ENCODE peak calls at places on chromosomes 12 and 14, in six cellular contexts. N, H, Q, Y, Z and D are unnamed samples. For H3K4me1, the result is how much of the 10 kb centered on the place peaks cover.

GRCh38 chr12:47903927-47904646 is 707 bp downstream of the VDR start:
- DNase-seq in N (peak), H (peak), Q (peak), Y (peak), Z (peak), D (no peak)

GRCh38 chr12:113700943-113701342 is 229.3 kb upstream of the LHX5 start:
- DNase-seq in N (no peak), H (no peak), Q (peak), Y (peak), Z (peak), D (no peak)

GRCh38 chr14:67668559-67668958 is 5.9 kb downstream of the VTI1B start:
- DNase-seq in N (no peak), H (no peak), Q (no peak), Y (no peak), Z (no peak), D (no peak)

GRCh38 chr12:103657331-103657730 is 70.3 kb downstream of the STAB2 start:
- DNase-seq in N (no peak), H (no peak), Q (no peak), Y (no peak), Z (no peak), D (no peak)

GRCh38 chr12:52390739-52391617 is 5.5 kb upstream of the KRT84 start:
- DNase-seq in N (peak), H (peak), Q (peak), Y (peak), Z (no peak), D (peak)

GRCh38 chr12:127957001-127957660 is 309.8 kb upstream of the TMEM132C start:
- DNase-seq in N (no peak), H (no peak), Q (no peak), Y (no peak), Z (no peak), D (no peak)

GRCh38 chr12:92003701-92004100 is 141.9 kb downstream of the BTG1 start:
- DNase-seq in N (no peak), H (no peak), Q (no peak), Y (no peak), Z (no peak), D (no peak)

GRCh38 chr14:35340616-35341453 is 48.7 kb downstream of the PSMA6 start:
- DNase-seq in N (no peak), H (no peak), Q (no peak), Y (no peak), Z (no peak), D (no peak)

GRCh38 chr12:97386133-97386581 is 76.4 kb upstream of the RMST start:
- DNase-seq in N (no peak), H (no peak), Q (peak), Y (peak), Z (no peak), D (no peak)

DNA sequence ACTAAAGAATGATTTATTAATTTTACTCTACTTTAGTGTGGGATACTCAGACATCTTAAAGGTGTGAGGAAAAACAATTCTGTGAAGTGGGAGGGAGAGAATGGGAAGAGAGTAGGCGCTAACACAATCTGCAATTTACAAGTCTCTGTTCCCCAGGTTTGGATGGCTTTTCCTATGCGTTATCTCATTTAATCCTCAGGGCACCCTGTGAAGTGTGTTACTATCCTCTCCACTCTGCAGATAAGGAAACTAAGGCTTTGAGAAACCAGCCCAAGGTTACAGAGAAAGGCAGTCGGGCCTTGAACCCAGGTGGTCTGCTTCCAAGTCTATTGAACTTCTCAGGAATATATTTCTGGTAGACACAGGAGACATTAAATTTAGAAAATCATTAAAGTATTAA is 36.2 kb upstream of the TUBA1C start:
- DNase-seq in N (no peak), H (no peak), Q (no peak), Y (no peak), Z (no peak), D (no peak)
- H3K4me1 ChIP-seq in N (under half), H (under half), Q (under half), Y (under half), Z (half or more), D (under half)

DNA sequence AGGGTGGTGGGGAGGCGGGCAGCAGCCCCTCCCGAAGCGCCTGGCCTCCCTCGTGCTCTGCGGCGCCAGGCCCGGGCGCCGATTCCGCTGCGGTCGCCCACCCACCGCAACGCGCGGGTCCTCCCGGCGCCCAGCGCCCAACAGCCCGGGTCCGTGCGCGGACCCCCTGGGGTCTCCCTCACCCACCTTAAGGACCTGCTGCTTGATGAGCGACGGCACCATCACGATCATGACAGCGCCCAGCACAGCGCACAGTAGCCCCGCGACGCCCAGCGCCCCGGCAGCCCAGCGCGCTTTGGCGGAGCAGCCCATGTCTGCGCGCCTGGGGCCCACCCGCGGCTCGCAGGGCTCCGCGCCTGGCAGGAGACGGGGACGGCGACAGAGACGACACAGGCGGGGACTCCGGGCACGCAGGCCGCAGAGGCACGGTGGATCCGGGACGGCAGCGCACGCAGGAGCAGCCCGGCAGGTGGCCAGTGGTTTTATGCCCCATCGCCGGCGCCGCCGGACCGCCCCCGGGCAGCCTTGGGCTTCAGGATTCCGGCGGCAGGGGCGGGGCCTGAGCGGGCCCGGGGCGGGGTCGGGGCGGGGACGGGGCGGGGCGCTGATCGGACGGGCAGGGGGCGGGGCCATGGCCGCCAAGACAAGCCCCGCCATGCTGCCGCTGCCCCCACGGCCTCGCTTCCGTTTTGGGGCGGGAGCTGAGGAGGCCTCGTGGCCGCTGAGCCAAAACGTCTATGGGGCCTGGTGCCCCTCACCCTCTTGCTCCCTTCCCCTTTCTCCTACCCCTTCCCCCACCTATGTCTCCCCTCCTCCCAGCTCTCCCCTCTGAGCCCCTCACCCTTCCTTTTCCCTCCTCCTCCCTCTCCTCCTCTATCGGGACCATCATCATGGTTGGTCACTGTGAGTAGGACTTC is at the start of gene SCARB1:
- DNase-seq in N (peak), H (peak), Q (peak), Y (peak), Z (peak), D (peak)
- H3K4me1 ChIP-seq in N (under half), H (under half), Q (under half), Y (under half), Z (half or more), D (under half)

GRCh38 chr12:114721266-114721665 is 37.3 kb upstream of the TBX3 start:
- DNase-seq in N (no peak), H (no peak), Q (no peak), Y (no peak), Z (no peak), D (no peak)
- H3K4me1 ChIP-seq in N (under half), H (under half), Q (under half), Y (under half), Z (under half), D (under half)

DNA sequence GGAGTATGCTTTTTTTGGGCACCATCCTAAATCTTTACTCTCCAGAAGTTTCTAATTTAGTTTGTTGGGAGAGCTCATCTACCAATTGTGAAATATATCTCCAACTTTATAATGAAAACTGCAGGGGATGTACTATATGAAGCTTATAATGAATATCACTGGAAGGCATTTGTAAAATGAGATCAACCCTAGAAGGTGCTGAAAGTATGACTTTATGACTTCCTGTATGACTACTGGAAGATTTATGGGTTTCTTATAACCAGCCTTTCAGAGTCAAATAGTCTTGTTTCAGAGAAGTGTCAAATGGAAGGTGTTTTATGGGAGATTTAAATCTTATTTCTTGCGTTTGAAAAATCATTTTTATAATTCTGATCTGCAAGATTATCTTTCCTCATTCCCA is 122.9 kb downstream of the MYRFL start:
- DNase-seq in N (no peak), H (no peak), Q (no peak), Y (no peak), Z (no peak), D (no peak)
- H3K4me1 ChIP-seq in N (under half), H (under half), Q (under half), Y (under half), Z (under half), D (under half)

GRCh38 chr12:55972906-55973597 is 826 bp upstream of the RAB5B start:
- DNase-seq in N (no peak), H (no peak), Q (no peak), Y (no peak), Z (no peak), D (peak)
- H3K4me1 ChIP-seq in N (under half), H (under half), Q (under half), Y (under half), Z (under half), D (under half)

GRCh38 chr12:48996794-48997718 is 2.1 kb downstream of the DDN start:
- DNase-seq in N (peak), H (peak), Q (peak), Y (peak), Z (peak), D (peak)
- H3K4me1 ChIP-seq in N (under half), H (under half), Q (under half), Y (under half), Z (under half), D (under half)

DNA sequence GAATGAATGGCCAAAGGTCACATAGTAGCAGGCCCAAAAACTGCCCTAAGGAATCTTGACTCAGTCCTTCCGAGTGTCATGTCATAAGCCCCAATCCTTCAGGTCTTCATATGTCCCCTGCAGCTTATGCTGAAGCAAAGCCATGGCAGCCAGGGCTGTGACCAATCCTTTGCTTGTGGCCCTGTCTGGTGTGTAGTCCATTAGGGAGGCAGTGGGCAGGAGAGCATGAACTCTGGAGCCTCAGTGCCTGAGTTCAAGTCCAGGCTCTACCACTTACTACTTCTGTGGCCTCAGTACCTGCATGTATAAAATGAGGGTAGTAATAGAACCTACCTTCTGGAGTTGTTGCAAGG is 20.3 kb downstream of the PLEKHG3 start:
- DNase-seq in N (no peak), H (no peak), Q (no peak), Y (no peak), Z (no peak), D (no peak)
- H3K4me1 ChIP-seq in N (under half), H (half or more), Q (half or more), Y (half or more), Z (under half), D (under half)

GRCh38 chr14:50932592-50933500 is 11.4 kb downstream of the PYGL start:
- DNase-seq in N (no peak), H (no peak), Q (no peak), Y (no peak), Z (no peak), D (no peak)
- H3K4me1 ChIP-seq in N (under half), H (under half), Q (under half), Y (under half), Z (under half), D (under half)

GRCh38 chr12:4822572-4822971 is 87.1 kb upstream of the KCNA1 start:
- DNase-seq in N (no peak), H (no peak), Q (no peak), Y (no peak), Z (no peak), D (no peak)
- H3K4me1 ChIP-seq in N (under half), H (under half), Q (under half), Y (under half), Z (under half), D (under half)

DNA sequence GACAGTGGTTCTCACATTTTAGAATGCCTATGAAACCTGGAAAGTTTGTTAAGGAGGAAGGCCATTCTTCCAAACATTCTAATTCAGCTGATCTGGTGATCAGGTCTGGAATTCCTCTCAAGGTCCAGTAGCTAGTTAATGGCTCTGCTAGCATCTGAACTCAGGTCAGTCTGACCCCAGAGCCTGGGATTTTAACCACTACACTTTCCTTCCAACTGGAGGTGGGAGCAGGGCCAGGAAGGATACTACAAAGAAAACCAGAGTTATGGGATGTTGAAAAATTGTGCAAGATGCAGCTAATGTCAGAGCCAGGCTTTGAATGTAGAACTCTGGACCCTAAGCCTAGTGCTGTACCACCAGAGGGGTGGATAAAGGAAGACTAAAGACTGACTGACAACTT is 73.6 kb upstream of the NID2 start:
- DNase-seq in N (no peak), H (no peak), Q (no peak), Y (no peak), Z (no peak), D (no peak)
- H3K4me1 ChIP-seq in N (under half), H (under half), Q (under half), Y (under half), Z (under half), D (under half)